ENCODE peak calls at places on chromosomes 7 and 10, in four cellular contexts. Y is GM12891, K is GM12878, S is HL-60. I is an unnamed sample.

GRCh38 chr10:62373995-62374861 is at the start of gene ZNF365:
- DNase-seq in K (no peak), Y (peak; percentile 30), S (no peak), I (no peak)

GRCh38 chr10:132404169-132404880 is 7.3 kb downstream of the PWWP2B start:
- DNase-seq in Y (no peak), S (no peak), K (no peak), I (no peak)

GRCh38 chr10:88693392-88694020 is 12.5 kb upstream of the LIPK start:
- DNase-seq in Y (no peak), K (no peak), S (no peak), I (no peak)

GRCh38 chr7:128755075-128755474 is 15.9 kb downstream of the CALU start:
- DNase-seq in K (no peak), Y (no peak), S (no peak), I (no peak)

GRCh38 chr10:97307441-97307840 is 11.6 kb upstream of the FRAT1 start:
- DNase-seq in Y (no peak), K (no peak), S (no peak), I (no peak)

GRCh38 chr7:90965211-90965610 is 299.0 kb upstream of the FZD1 start:
- DNase-seq in K (no peak), Y (no peak), S (no peak), I (no peak)

GRCh38 chr10:124416733-124417132 is 2.0 kb downstream of the OAT start:
- DNase-seq in K (no peak), Y (no peak), S (no peak), I (no peak)

GRCh38 chr7:77501165-77501515 is 36.0 kb upstream of the PTPN12 start:
- DNase-seq in K (no peak), Y (no peak), S (no peak), I (no peak)

GRCh38 chr10:3781458-3782098 is 3.4 kb downstream of the KLF6 start:
- DNase-seq in K (no peak), Y (no peak), S (no peak), I (no peak)

GRCh38 chr10:118013078-118013568 is 33.6 kb downstream of the RAB11FIP2 start:
- DNase-seq in Y (no peak), K (no peak), S (no peak), I (no peak)

GRCh38 chr10:90806677-90807076 is 51.2 kb downstream of the HTR7 start:
- DNase-seq in K (no peak), Y (no peak), S (no peak), I (no peak)

GRCh38 chr7:45402480-45403218 is 171.5 kb upstream of the ADCY1 start:
- DNase-seq in K (peak; percentile 3), Y (no peak), S (peak; percentile 66), I (no peak)

GRCh38 chr10:22054946-22055345 is 51.4 kb upstream of the DNAJC1 start:
- DNase-seq in K (no peak), Y (no peak), S (no peak), I (no peak)

GRCh38 chr10:110353244-110354119 is 48.8 kb upstream of the SMNDC1 start:
- DNase-seq in S (no peak), K (no peak), Y (no peak), I (peak; percentile 12)

GRCh38 chr7:132239422-132239994 is 336.8 kb downstream of the PLXNA4 start:
- DNase-seq in Y (no peak), S (no peak), K (no peak), I (no peak)

GRCh38 chr7:24503511-24503910 is 69.7 kb upstream of the PALS2 start:
- DNase-seq in Y (no peak), S (no peak), K (no peak), I (no peak)

GRCh38 chr10:132445516-132446194 is 48.7 kb downstream of the PWWP2B start:
- DNase-seq in S (peak; percentile 79), Y (no peak), K (no peak), I (no peak)

GRCh38 chr7:70569335-70569819 is 562.6 kb upstream of the GALNT17 start:
- DNase-seq in S (no peak), K (peak; percentile 12), Y (no peak), I (peak; percentile 74)

GRCh38 chr10:76205361-76205760 is 773.9 kb downstream of the LRMDA start:
- DNase-seq in K (no peak), S (no peak), Y (no peak), I (no peak)

GRCh38 chr10:35341521-35341920 is 5.2 kb downstream of the CCNY start:
- DNase-seq in Y (no peak), S (no peak), K (peak; percentile 80), I (no peak)

GRCh38 chr7:129612112-129613015 is 844 bp downstream of the NRF1 start:
- DNase-seq in S (no peak), K (no peak), Y (no peak), I (peak; percentile 43)

GRCh38 chr10:111956841-111957240 is 226.7 kb downstream of the GPAM start:
- DNase-seq in S (no peak), K (no peak), Y (no peak), I (no peak)

GRCh38 chr10:118045842-118046490 is 775 bp downstream of the RAB11FIP2 start:
- DNase-seq in S (peak; percentile 40), K (peak; percentile 4), Y (no peak), I (no peak)

GRCh38 chr10:116753759-116754158 is 11.4 kb upstream of the HSPA12A start:
- DNase-seq in K (no peak), Y (no peak), S (no peak), I (no peak)

GRCh38 chr7:101814996-101815825 is 2.2 kb upstream of the CUX1 start:
- DNase-seq in Y (no peak), K (no peak), S (peak; percentile 55), I (peak; percentile 92)

GRCh38 chr10:104406715-104407517 is 53.3 kb downstream of the CFAP58 start:
- DNase-seq in Y (no peak), S (no peak), K (no peak), I (no peak)

GRCh38 chr10:67011981-67012380 is 86.1 kb downstream of the LRRTM3 start:
- DNase-seq in Y (no peak), S (no peak), K (no peak), I (no peak)

GRCh38 chr10:42977032-42977416 is 99.8 kb upstream of the RET start:
- DNase-seq in K (no peak), Y (no peak), S (no peak), I (no peak)

GRCh38 chr10:102509387-102509786 is 5.6 kb downstream of the SUFU start:
- DNase-seq in K (no peak), S (peak; percentile 42), Y (no peak), I (no peak)

GRCh38 chr7:45576249-45576929 is 2.2 kb downstream of the ADCY1 start:
- DNase-seq in S (no peak), Y (no peak), K (no peak), I (no peak)

GRCh38 chr10:2263556-2263955 is 526.2 kb upstream of the ADARB2 start:
- DNase-seq in S (peak; percentile 3), K (no peak), Y (no peak), I (no peak)

GRCh38 chr10:96665306-96665705 is 55.0 kb downstream of the PIK3AP1 start:
- DNase-seq in Y (no peak), S (no peak), K (no peak), I (no peak)

GRCh38 chr7:74262639-74263398 is 8.6 kb upstream of the RFC2 start:
- DNase-seq in S (no peak), K (no peak), Y (no peak), I (no peak)

GRCh38 chr7:31962246-31962645 is 108.0 kb downstream of the PDE1C start:
- DNase-seq in S (no peak), K (no peak), Y (no peak), I (no peak)

GRCh38 chr7:29255839-29256782 is 61.5 kb downstream of the CHN2 start:
- DNase-seq in Y (no peak), S (no peak), K (no peak), I (no peak)
- TF ChIP-seq SPI1 in Y (no peak), S (no peak), K (no peak), I (no peak)

DNA sequence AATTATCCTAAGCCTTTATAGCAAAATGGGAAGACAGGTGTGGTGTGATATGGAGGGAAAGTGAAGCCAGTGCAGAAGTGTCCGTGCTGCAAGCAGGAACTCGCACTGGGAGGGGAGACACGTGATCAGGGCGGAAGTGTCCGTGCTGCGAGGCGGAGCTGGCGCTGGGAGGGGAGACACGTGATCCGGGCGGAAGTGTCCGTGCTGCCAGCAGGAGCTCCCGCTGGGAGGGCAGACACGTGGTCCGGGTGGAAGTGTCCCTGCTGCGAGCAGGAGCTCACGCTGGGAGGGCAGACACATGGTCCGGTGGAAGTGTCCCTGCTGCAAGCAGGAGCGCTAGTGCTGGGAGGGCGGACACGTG is 40.5 kb upstream of the PRKAR1B start:
- DNase-seq in S (no peak), K (no peak), Y (no peak), I (no peak)
- TF ChIP-seq SPI1 in S (no peak), K (no peak), Y (no peak), I (no peak)

GRCh38 chr7:6589829-6590644 is at the start of gene INTS15:
- DNase-seq in K (no peak), Y (peak; percentile 89), S (peak; percentile 65), I (peak; percentile 94)
- TF ChIP-seq SPI1 in K (peak; percentile 36), Y (peak; percentile 65), S (peak; percentile 42), I (peak; percentile 46)

DNA sequence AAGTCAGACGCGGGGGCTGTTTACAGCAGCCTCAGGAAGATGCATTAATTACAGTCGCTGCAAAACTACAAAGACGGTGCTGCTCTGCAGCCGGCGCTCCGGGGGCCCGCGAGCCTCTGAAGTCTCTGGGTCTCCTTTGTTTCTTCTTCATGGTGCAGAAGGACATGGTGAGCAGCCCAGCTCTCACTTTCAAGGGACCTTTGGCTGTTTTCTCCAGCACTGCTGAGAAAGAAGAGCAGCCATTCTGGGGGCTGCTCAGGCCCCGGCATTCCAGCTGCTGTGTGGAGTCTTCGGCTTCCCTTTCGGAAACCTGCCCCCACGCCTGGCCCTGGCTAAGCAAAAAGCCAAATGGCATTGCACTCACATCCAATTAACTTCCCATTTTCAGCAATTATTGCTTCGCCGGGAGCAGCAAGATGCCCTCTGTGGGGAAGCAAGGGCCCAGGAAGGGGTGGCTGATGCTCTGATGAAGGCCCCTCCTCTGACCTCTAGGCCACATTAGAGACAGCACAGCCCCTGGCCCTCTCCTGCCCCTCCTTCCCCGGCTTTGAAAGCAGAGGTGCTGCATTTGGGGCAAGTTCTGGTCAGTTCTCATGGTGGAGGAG is 555.7 kb downstream of the PTPRN2 start:
- DNase-seq in Y (no peak), K (no peak), S (no peak), I (no peak)
- TF ChIP-seq SPI1 in Y (no peak), K (no peak), S (no peak), I (no peak)